ENCODE peak calls at places on chromosomes 5 and 9, in six cellular contexts. One of them, this sample, is unnamed.

GRCh38 chr5:149046196-149046829 is 16.5 kb downstream of the SH3TC2 start:
- DNase-seq in hepatocyte: no peak
- DNase-seq in mammary epithelial cell: no peak
- DNase-seq in MM.1S: no peak
- DNase-seq in astrocyte: peak
- DNase-seq in K562: peak
- DNase-seq in this sample: no peak

GRCh38 chr9:134185536-134186011 is 21.2 kb upstream of the RNU6ATAC start:
- DNase-seq in hepatocyte: no peak
- DNase-seq in mammary epithelial cell: peak
- DNase-seq in MM.1S: peak
- DNase-seq in astrocyte: no peak
- DNase-seq in K562: no peak
- DNase-seq in this sample: no peak

GRCh38 chr9:136081113-136081825 is 13.8 kb downstream of the NACC2 start:
- DNase-seq in hepatocyte: no peak
- DNase-seq in mammary epithelial cell: no peak
- DNase-seq in MM.1S: no peak
- DNase-seq in astrocyte: no peak
- DNase-seq in K562: no peak
- DNase-seq in this sample: no peak

GRCh38 chr9:108142504-108143201 is 653.1 kb upstream of the KLF4 start:
- DNase-seq in hepatocyte: peak
- DNase-seq in mammary epithelial cell: no peak
- DNase-seq in MM.1S: peak
- DNase-seq in astrocyte: peak
- DNase-seq in K562: no peak
- DNase-seq in this sample: no peak

GRCh38 chr9:121576281-121577075 is 75.0 kb upstream of the DAB2IP start:
- DNase-seq in hepatocyte: no peak
- DNase-seq in mammary epithelial cell: no peak
- DNase-seq in MM.1S: no peak
- DNase-seq in astrocyte: no peak
- DNase-seq in K562: peak
- DNase-seq in this sample: no peak

GRCh38 chr9:110048473-110048975 is 159.4 kb downstream of the C9orf152 start:
- DNase-seq in hepatocyte: peak
- DNase-seq in mammary epithelial cell: peak
- DNase-seq in MM.1S: peak
- DNase-seq in astrocyte: peak
- DNase-seq in K562: peak
- DNase-seq in this sample: peak

GRCh38 chr5:161064297-161064696 is 212.3 kb upstream of the ATP10B start:
- DNase-seq in hepatocyte: no peak
- DNase-seq in mammary epithelial cell: no peak
- DNase-seq in MM.1S: no peak
- DNase-seq in astrocyte: no peak
- DNase-seq in K562: no peak
- DNase-seq in this sample: no peak

GRCh38 chr5:106423109-106423897 is 1247.4 kb downstream of the EFNA5 start:
- DNase-seq in hepatocyte: no peak
- DNase-seq in mammary epithelial cell: no peak
- DNase-seq in MM.1S: no peak
- DNase-seq in astrocyte: no peak
- DNase-seq in K562: no peak
- DNase-seq in this sample: no peak

GRCh38 chr5:118060833-118061232 is 927.5 kb downstream of the DTWD2 start:
- DNase-seq in hepatocyte: no peak
- DNase-seq in mammary epithelial cell: no peak
- DNase-seq in MM.1S: no peak
- DNase-seq in astrocyte: no peak
- DNase-seq in K562: no peak
- DNase-seq in this sample: no peak

GRCh38 chr5:157143127-157143959 is 678 bp upstream of the MED7 start:
- DNase-seq in hepatocyte: no peak
- DNase-seq in mammary epithelial cell: no peak
- DNase-seq in MM.1S: peak
- DNase-seq in astrocyte: no peak
- DNase-seq in K562: peak
- DNase-seq in this sample: no peak

GRCh38 chr9:137175345-137175961 is 3.6 kb upstream of the TMEM210 start:
- DNase-seq in hepatocyte: no peak
- DNase-seq in mammary epithelial cell: no peak
- DNase-seq in MM.1S: no peak
- DNase-seq in astrocyte: no peak
- DNase-seq in K562: no peak
- DNase-seq in this sample: no peak
- TF ChIP-seq CTCF in hepatocyte: no peak
- TF ChIP-seq CTCF in mammary epithelial cell: peak
- TF ChIP-seq CTCF in MM.1S: no peak
- TF ChIP-seq CTCF in astrocyte: no peak
- TF ChIP-seq CTCF in K562: peak
- TF ChIP-seq CTCF in this sample: no peak

DNA sequence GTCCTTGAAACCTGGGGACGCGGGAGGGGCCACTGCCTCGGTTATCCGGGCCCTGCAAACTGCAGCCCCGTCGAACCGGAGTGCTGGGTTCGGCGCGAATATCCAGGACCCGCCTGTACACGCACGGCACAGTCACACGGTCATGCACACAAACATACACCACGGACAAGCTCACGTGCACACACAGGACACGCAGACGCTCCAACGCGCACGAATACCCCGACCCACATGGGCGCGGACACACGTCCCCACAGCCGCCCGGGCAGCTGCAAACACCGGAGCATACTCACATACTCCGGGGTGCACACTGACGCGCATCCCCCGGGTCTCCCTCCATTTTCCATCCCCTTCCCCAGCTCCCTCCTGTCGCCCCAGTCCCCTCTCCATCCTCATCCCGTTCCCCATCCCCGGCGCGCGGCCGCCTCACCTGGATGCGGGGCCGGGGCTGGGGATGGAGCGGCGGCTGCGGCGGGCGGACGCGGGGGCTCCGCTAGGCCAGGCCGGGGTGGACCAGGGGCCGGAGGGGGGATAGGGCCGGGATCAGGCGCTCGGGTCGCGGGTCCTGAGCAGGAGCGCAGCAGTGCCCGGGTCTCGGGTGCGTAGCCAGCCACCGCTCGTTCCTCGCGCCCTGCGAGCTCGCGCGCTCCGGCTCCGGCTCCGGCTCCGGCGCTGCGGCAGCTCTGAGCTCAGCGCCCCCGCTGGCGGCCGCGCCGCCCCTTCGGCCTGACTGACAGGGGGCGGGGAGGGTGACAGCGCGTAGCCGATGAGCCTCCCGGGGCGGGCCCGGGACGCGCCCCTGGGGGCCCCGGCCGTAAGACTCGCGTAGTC is at the start of the genes EIF4E1B and SNCB:
- DNase-seq in hepatocyte: peak
- DNase-seq in mammary epithelial cell: peak
- DNase-seq in MM.1S: peak
- DNase-seq in astrocyte: no peak
- DNase-seq in K562: peak
- DNase-seq in this sample: peak
- TF ChIP-seq EZH2 in hepatocyte: peak
- TF ChIP-seq EZH2 in mammary epithelial cell: peak
- TF ChIP-seq EZH2 in MM.1S: no peak
- TF ChIP-seq EZH2 in astrocyte: peak
- TF ChIP-seq EZH2 in K562: no peak
- TF ChIP-seq EZH2 in this sample: peak

DNA sequence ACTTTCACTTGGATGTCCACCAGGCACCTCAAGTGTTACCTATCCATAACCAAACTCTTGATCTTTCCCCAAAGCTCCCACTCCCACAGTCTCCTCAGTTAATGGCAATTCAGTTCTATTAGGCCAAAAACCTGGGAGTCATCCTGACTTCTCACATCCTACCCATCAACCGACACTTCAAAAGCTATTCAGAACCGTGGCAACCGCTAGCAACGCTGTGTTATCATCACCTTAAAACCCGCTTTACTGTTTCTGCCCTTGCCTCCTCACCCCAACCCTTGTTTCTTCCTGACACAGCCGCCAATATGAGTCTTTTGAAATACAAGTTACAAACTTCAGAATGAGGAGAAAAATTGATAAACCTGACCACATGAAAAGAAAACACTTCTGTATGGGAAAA is 46.5 kb downstream of the MAPKAP1 start:
- DNase-seq in hepatocyte: no peak
- DNase-seq in mammary epithelial cell: no peak
- DNase-seq in MM.1S: no peak
- DNase-seq in astrocyte: no peak
- DNase-seq in K562: no peak
- DNase-seq in this sample: no peak
- TF ChIP-seq CTCF in hepatocyte: no peak
- TF ChIP-seq CTCF in mammary epithelial cell: no peak
- TF ChIP-seq CTCF in MM.1S: no peak
- TF ChIP-seq CTCF in astrocyte: no peak
- TF ChIP-seq CTCF in K562: no peak
- TF ChIP-seq CTCF in this sample: no peak

GRCh38 chr9:130922815-130923610 is 16.0 kb downstream of the FIBCD1 start:
- DNase-seq in hepatocyte: no peak
- DNase-seq in mammary epithelial cell: no peak
- DNase-seq in MM.1S: no peak
- DNase-seq in astrocyte: no peak
- DNase-seq in K562: no peak
- DNase-seq in this sample: no peak
- TF ChIP-seq EZH2 in hepatocyte: no peak
- TF ChIP-seq EZH2 in mammary epithelial cell: no peak
- TF ChIP-seq EZH2 in MM.1S: no peak
- TF ChIP-seq EZH2 in astrocyte: no peak
- TF ChIP-seq EZH2 in K562: no peak
- TF ChIP-seq EZH2 in this sample: no peak

DNA sequence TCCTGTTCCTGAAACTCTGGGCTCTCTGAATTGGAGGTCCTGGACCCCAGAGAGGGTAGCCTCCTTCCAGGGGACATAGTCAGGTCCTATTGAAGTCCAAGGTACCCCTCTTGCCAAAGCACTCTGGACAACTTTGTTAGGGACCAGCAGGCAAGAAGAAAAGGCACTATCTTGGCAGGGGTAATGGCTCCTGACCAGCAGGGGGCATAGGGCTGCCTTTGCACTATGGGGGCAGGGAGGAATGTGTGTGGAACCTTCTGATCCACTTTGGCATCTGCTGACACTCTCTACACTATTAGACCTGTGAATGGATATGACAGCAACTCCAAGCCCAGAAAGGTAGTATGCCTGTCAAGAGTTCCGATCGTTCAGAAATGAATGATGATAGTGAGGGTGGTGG is 179.0 kb upstream of the CD180 start:
- DNase-seq in hepatocyte: no peak
- DNase-seq in mammary epithelial cell: no peak
- DNase-seq in MM.1S: no peak
- DNase-seq in astrocyte: no peak
- DNase-seq in K562: peak
- DNase-seq in this sample: no peak
- TF ChIP-seq CTCF in hepatocyte: no peak
- TF ChIP-seq CTCF in mammary epithelial cell: no peak
- TF ChIP-seq CTCF in MM.1S: no peak
- TF ChIP-seq CTCF in astrocyte: no peak
- TF ChIP-seq CTCF in K562: peak
- TF ChIP-seq CTCF in this sample: peak

GRCh38 chr5:80566711-80567259 is 3.3 kb downstream of the ANKRD34B start:
- DNase-seq in hepatocyte: no peak
- DNase-seq in mammary epithelial cell: no peak
- DNase-seq in MM.1S: no peak
- DNase-seq in astrocyte: no peak
- DNase-seq in K562: no peak
- DNase-seq in this sample: no peak

GRCh38 chr5:80568251-80568650 is 1.8 kb downstream of the ANKRD34B start:
- DNase-seq in hepatocyte: no peak
- DNase-seq in mammary epithelial cell: no peak
- DNase-seq in MM.1S: no peak
- DNase-seq in astrocyte: no peak
- DNase-seq in K562: no peak
- DNase-seq in this sample: no peak

GRCh38 chr5:80573062-80573461 is 3.0 kb upstream of the ANKRD34B start:
- DNase-seq in hepatocyte: no peak
- DNase-seq in mammary epithelial cell: no peak
- DNase-seq in MM.1S: no peak
- DNase-seq in astrocyte: no peak
- DNase-seq in K562: no peak
- DNase-seq in this sample: no peak

GRCh38 chr5:80569086-80569960 is 757 bp downstream of the ANKRD34B start:
- DNase-seq in hepatocyte: no peak
- DNase-seq in mammary epithelial cell: no peak
- DNase-seq in MM.1S: no peak
- DNase-seq in astrocyte: no peak
- DNase-seq in K562: no peak
- DNase-seq in this sample: no peak

DNA sequence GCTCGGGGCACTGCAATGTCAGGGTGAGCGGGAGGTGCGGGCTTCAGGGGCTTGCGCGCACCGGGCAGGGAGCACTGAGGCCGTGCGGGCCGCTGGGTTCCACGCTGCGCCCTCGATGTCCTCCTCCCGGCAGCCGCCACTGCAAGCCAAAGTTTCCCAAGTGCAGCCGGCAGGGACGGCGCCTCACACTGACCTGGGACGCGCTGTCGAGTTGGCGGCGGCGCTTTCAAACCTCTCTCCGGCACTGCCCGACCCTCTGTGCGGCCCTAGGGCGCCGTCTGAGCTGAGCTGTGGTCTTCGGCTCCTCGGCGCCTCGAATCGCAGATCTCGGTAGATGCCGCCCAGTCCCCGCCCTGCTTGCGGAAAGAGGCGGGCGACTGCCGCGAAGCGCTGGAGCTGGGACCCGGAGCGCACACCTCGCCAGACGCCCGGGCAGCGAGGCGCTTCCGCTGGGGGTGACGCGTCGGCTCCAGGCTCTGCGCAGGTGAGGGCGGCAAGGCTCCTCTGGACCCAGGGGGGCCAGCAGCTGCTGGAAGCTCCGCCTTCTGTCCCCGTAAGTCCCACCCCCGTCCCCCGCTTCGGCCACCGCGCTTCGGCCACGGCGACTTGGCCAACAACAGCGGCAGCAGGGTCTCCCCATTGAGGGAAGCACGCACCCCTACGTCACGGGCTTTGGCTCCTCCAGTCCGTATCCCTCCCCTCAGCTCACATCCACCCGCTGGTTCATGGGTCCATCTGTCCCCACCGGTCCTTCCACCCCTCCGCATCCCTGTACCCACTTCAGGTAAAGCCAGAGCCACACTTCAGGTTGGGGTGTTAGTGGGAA is at the start of gene ANKRD34B:
- DNase-seq in hepatocyte: peak
- DNase-seq in mammary epithelial cell: peak
- DNase-seq in MM.1S: peak
- DNase-seq in astrocyte: no peak
- DNase-seq in K562: no peak
- DNase-seq in this sample: no peak
- TF ChIP-seq EZH2 in hepatocyte: peak
- TF ChIP-seq EZH2 in mammary epithelial cell: no peak
- TF ChIP-seq EZH2 in MM.1S: no peak
- TF ChIP-seq EZH2 in astrocyte: peak
- TF ChIP-seq EZH2 in K562: no peak
- TF ChIP-seq EZH2 in this sample: no peak

GRCh38 chr9:7243838-7244237 is 486.1 kb downstream of the KDM4C start:
- DNase-seq in hepatocyte: no peak
- DNase-seq in mammary epithelial cell: no peak
- DNase-seq in MM.1S: no peak
- DNase-seq in astrocyte: no peak
- DNase-seq in K562: no peak
- DNase-seq in this sample: no peak
- TF ChIP-seq CTCF in hepatocyte: no peak
- TF ChIP-seq CTCF in mammary epithelial cell: no peak
- TF ChIP-seq CTCF in MM.1S: no peak
- TF ChIP-seq CTCF in astrocyte: no peak
- TF ChIP-seq CTCF in K562: no peak
- TF ChIP-seq CTCF in this sample: no peak